ENCODE peak calls at places on chromosomes 12 and 14, in nine cellular contexts. H is mucosa of gallbladder; K is A549; W is iris pigment epithelial cell; Y is frontal cortex; Z is right lobe of liver; J is fibroblast of villous mesenchyme; M is dorsolateral prefrontal cortex; E is CD8-positive, alpha-beta T cell. V is an unnamed sample.

GRCh38 chr14:70780396-70781075 is 28.8 kb downstream of the MAP3K9 start:
- DNase-seq in H (no peak), K (no peak), W (no peak), Y (no peak), Z (no peak), J (no peak), M (peak), E (no peak), V (peak)

GRCh38 chr14:64763801-64764511 is 59.7 kb downstream of the PLEKHG3 start:
- DNase-seq in H (no peak), K (no peak), W (peak), Y (no peak), Z (no peak), J (peak), M (no peak), E (no peak), V (peak)

GRCh38 chr12:14678547-14678946 is 17.9 kb downstream of the GUCY2C start:
- DNase-seq in H (peak), K (no peak), W (no peak), Y (no peak), Z (no peak), J (no peak), M (no peak), E (no peak), V (no peak)

GRCh38 chr12:121893901-121894540 is 5.4 kb downstream of the PSMD9 start:
- DNase-seq in H (peak), K (peak), W (peak), Y (no peak), Z (no peak), J (peak), M (no peak), E (no peak), V (no peak)

GRCh38 chr14:94816113-94816512 is 46.2 kb upstream of the GSC start:
- DNase-seq in H (no peak), K (no peak), W (no peak), Y (no peak), Z (no peak), J (no peak), M (no peak), E (no peak), V (no peak)

GRCh38 chr12:34348836-34349672 is 326.8 kb downstream of the ALG10 start:
- DNase-seq in H (no peak), K (peak), W (no peak), Y (no peak), Z (no peak), J (no peak), M (no peak), E (no peak), V (no peak)

GRCh38 chr12:13839937-13840336 is 141.5 kb downstream of the GRIN2B start:
- DNase-seq in H (no peak), K (no peak), W (no peak), Y (no peak), Z (no peak), J (no peak), M (no peak), E (no peak), V (no peak)

GRCh38 chr14:76985540-76986260 is 42.8 kb downstream of the IRF2BPL start:
- DNase-seq in H (no peak), K (peak), W (peak), Y (no peak), Z (no peak), J (no peak), M (no peak), E (no peak), V (no peak)

GRCh38 chr14:105075364-105076295 is 10.4 kb upstream of the GPR132 start:
- DNase-seq in H (no peak), K (no peak), W (no peak), Y (peak), Z (peak), J (peak), M (no peak), E (peak), V (no peak)

GRCh38 chr14:36700656-36701055 is 39.0 kb downstream of the PAX9 start:
- DNase-seq in H (no peak), K (no peak), W (no peak), Y (no peak), Z (no peak), J (no peak), M (no peak), E (no peak), V (no peak)